ENCODE peak calls at places on chromosomes 1 and 21, in four cellular contexts. H, D, B and Z are unnamed samples.

GRCh38 chr21:31918250-31918775 is 45.5 kb downstream of the HUNK start:
- DNase-seq in B (no peak), H (no peak), D (no peak), Z (no peak)

GRCh38 chr1:41641941-41642527 is 157.6 kb upstream of the EDN2 start:
- DNase-seq in B (no peak), D (no peak), H (no peak), Z (no peak)

GRCh38 chr21:36732217-36732616 is 33.3 kb downstream of the SIM2 start:
- DNase-seq in H (no peak), B (no peak), D (no peak), Z (no peak)

GRCh38 chr1:99675994-99676393 is 30.1 kb downstream of the PALMD start:
- DNase-seq in H (no peak), B (no peak), D (no peak), Z (no peak)

GRCh38 chr1:201561195-201561564 is 22.3 kb downstream of the NAV1 start:
- DNase-seq in B (no peak), H (no peak), D (no peak), Z (no peak)

GRCh38 chr1:85137660-85138059 is 63.2 kb downstream of the SYDE2 start:
- DNase-seq in H (no peak), D (no peak), B (no peak), Z (no peak)

GRCh38 chr1:110130113-110130591 is 17.9 kb downstream of the UBL4B start:
- DNase-seq in D (peak; percentile 81), B (peak; percentile 25), H (no peak), Z (peak; percentile 81)

GRCh38 chr1:201676061-201676644 is 137.2 kb downstream of the NAV1 start:
- DNase-seq in D (no peak), B (no peak), H (no peak), Z (peak; percentile 59)

GRCh38 chr1:211469938-211470529 is 21.9 kb downstream of the RD3 start:
- DNase-seq in B (peak; percentile 89), H (peak; percentile 72), D (peak; percentile 92), Z (peak; percentile 95)

GRCh38 chr1:83999316-83999819 is 436 bp upstream of the TTLL7 start:
- DNase-seq in H (no peak), B (peak; percentile 13), D (no peak), Z (peak; percentile 88)

GRCh38 chr1:940121-941026 is 16.7 kb downstream of the SAMD11 start:
- DNase-seq in H (no peak), D (no peak), B (peak; percentile 67), Z (no peak)

GRCh38 chr1:6170742-6171201 is 9.3 kb downstream of the CHD5 start:
- DNase-seq in D (no peak), H (no peak), B (no peak), Z (no peak)

GRCh38 chr1:201740086-201740541 is 88.8 kb upstream of the IPO9 start:
- DNase-seq in B (no peak), H (no peak), D (peak; percentile 76), Z (peak; percentile 56)

GRCh38 chr1:23282967-23283366 is 61.1 kb downstream of the HNRNPR start:
- DNase-seq in B (peak; percentile 33), D (no peak), H (no peak), Z (no peak)

GRCh38 chr1:59592924-59593323 is 221.8 kb upstream of the HOOK1 start:
- DNase-seq in H (no peak), B (no peak), D (no peak), Z (no peak)

GRCh38 chr21:15301736-15302135 is 236.9 kb upstream of the NRIP1 start:
- DNase-seq in B (peak; percentile 69), D (no peak), H (no peak), Z (no peak)

GRCh38 chr1:210292276-210292851 is 36.3 kb upstream of the HHAT start:
- DNase-seq in B (peak; percentile 73), D (peak; percentile 89), H (peak; percentile 90), Z (peak; percentile 89)

GRCh38 chr1:2972011-2972878 is 49.0 kb upstream of the ACTRT2 start:
- DNase-seq in B (no peak), H (no peak), D (no peak), Z (no peak)

GRCh38 chr1:2003564-2004131 is at the start of gene CFAP74:
- DNase-seq in D (peak; percentile 96), H (peak; percentile 87), B (peak; percentile 57), Z (peak; percentile 87)

GRCh38 chr21:15592271-15592860 is 137.4 kb upstream of the USP25 start:
- DNase-seq in D (no peak), B (peak; percentile 79), H (peak; percentile 36), Z (no peak)

GRCh38 chr21:41045534-41046268 is 122.3 kb upstream of the BACE2 start:
- DNase-seq in D (peak; percentile 84), B (no peak), H (peak; percentile 26), Z (peak; percentile 60)

GRCh38 chr1:1547011-1547410 is 6.6 kb upstream of the TMEM240 start:
- DNase-seq in H (no peak), B (no peak), D (no peak), Z (no peak)

GRCh38 chr1:58528518-58528917 is 18.0 kb downstream of the OMA1 start:
- DNase-seq in B (no peak), D (no peak), H (no peak), Z (no peak)

GRCh38 chr1:225655509-225656258 is 2.8 kb upstream of the ENAH start:
- DNase-seq in H (no peak), D (peak; percentile 38), B (peak; percentile 64), Z (no peak)

GRCh38 chr21:35201288-35201687 is 152.2 kb upstream of the RUNX1 start:
- DNase-seq in H (no peak), B (no peak), D (no peak), Z (no peak)

GRCh38 chr1:178530037-178530402 is 17.1 kb downstream of the TEX35 start:
- DNase-seq in H (no peak), B (peak; percentile 64), D (no peak), Z (no peak)

GRCh38 chr1:200364831-200365230 is 45.0 kb downstream of the ZNF281 start:
- DNase-seq in D (peak; percentile 59), H (no peak), B (no peak), Z (peak; percentile 76)

GRCh38 chr1:93678491-93678890 is 3.1 kb downstream of the BCAR3 start:
- DNase-seq in B (no peak), D (no peak), H (no peak), Z (no peak)

GRCh38 chr1:23585321-23586022 is 26.2 kb upstream of the ID3 start:
- DNase-seq in H (no peak), B (peak; percentile 100), D (no peak), Z (no peak)

GRCh38 chr1:22584001-22584557 is 20.8 kb downstream of the EPHA8 start:
- DNase-seq in B (peak; percentile 16), H (no peak), D (no peak), Z (no peak)

GRCh38 chr1:60130703-60131102 is 57.1 kb upstream of the C1orf87 start:
- DNase-seq in H (no peak), D (no peak), B (no peak), Z (no peak)

GRCh38 chr1:75174031-75174760 is 40.0 kb downstream of the LHX8 start:
- DNase-seq in B (no peak), D (no peak), H (no peak), Z (no peak)

GRCh38 chr1:234315588-234315987 is 57.7 kb upstream of the COA6 start:
- DNase-seq in D (no peak), B (no peak), H (no peak), Z (no peak)

GRCh38 chr1:21617126-21617738 is 51.9 kb downstream of the RAP1GAP start:
- DNase-seq in D (no peak), H (no peak), B (no peak), Z (no peak)

DNA sequence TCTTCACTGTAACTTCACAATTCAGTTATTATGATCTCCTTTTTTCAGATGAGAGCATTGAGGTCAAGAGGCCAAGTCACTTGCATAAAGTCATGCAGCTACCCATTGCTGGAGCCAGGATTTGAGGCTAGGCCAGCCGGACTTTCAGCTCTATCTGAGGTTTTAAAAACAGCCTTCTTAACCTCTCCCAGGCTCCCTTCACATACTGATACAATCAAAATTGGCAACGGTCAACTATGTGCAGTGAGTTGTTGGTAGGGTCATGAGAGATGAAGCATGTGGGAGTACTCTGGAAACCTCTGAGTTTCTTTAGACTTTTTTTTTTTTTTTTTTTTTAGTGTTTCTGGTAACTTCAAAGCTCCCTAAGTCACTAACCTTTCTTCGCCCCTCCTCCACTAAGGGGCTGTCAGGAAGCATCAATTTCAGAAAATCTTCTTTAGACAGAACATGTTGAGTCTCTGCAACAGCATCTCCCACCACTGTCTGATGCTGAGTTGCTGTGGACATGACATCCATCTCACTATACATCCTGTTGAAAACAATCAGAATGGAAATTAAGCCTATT is 201.8 kb downstream of the SIPA1L2 start:
- DNase-seq in D (no peak), H (no peak), B (no peak), Z (no peak)
- H3K23ac ChIP-seq in D (no peak overlapping the region), H (no peak overlapping the region), B (no peak overlapping the region), Z (no peak overlapping the region)

GRCh38 chr1:180734366-180734765 is 102.5 kb downstream of the XPR1 start:
- DNase-seq in H (no peak), D (no peak), B (no peak), Z (no peak)

GRCh38 chr1:180728472-180729106 is 96.8 kb downstream of the XPR1 start:
- DNase-seq in D (no peak), B (no peak), H (no peak), Z (no peak)

GRCh38 chr1:180731131-180731530 is 99.3 kb downstream of the XPR1 start:
- DNase-seq in D (no peak), H (no peak), B (no peak), Z (no peak)

GRCh38 chr1:180732866-180733265 is 101.0 kb downstream of the XPR1 start:
- DNase-seq in H (no peak), B (no peak), D (no peak), Z (no peak)
- H3K9me3 ChIP-seq in H (peaks cover 8% of the 10 kb centered on the region), B (peaks cover 5% of the 10 kb centered on the region), D (peaks cover 20% of the 10 kb centered on the region), Z (peaks cover 4% of the 10 kb centered on the region)

DNA sequence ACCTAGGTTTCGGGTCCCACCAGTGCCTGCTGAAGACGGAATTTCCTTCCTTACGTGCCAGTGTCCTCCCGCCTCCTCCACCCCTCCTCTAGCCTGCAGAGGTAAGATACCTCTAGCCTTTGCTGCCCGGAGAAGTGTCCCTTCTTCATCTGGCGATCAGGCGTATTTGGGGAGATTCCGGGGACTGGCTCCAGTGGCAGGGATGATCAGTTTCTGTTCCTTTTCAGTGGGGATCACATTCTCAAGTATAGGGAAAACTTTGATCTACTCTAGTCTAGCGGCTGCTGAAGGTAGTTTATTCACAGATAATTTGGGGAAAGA is 668 bp downstream of the CEP350 start:
- DNase-seq in H (no peak), B (peak; percentile 54), D (no peak), Z (no peak)
- H2BK12ac ChIP-seq in H (no peak overlapping the region), B (no peak overlapping the region), D (no peak overlapping the region), Z (no peak overlapping the region)

GRCh38 chr1:115526900-115527299 is 114.9 kb upstream of the VANGL1 start:
- DNase-seq in B (no peak), D (peak; percentile 14), H (no peak), Z (no peak)

GRCh38 chr1:115531806-115532359 is 109.9 kb upstream of the VANGL1 start:
- DNase-seq in B (no peak), H (no peak), D (no peak), Z (no peak)

GRCh38 chr1:115529216-115529897 is 112.4 kb upstream of the VANGL1 start:
- DNase-seq in D (no peak), B (no peak), H (no peak), Z (no peak)

GRCh38 chr1:115527746-115528145 is 114.0 kb upstream of the VANGL1 start:
- DNase-seq in B (peak; percentile 35), D (peak; percentile 19), H (no peak), Z (no peak)

DNA sequence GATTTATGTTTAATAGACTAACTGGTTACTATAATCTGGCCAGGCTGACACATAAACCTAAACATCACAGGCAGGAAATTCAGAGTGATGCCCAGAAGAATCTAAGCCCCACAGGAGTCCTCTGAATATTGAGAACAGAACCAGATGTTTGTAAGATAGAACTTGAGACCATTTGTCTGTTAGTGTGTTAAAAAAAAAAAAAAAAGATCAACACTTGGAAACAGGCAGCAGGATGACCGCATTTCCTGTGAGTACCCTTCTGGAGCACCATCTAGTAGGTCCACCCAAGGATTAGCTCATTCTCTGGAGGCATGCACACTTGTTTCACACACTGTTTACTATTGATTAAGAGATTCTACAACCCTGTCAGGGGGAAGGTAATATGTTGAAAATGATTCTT is 111.4 kb upstream of the VANGL1 start:
- DNase-seq in D (no peak), H (no peak), B (no peak), Z (no peak)
- H3K23ac ChIP-seq in D (no peak overlapping the region), H (no peak overlapping the region), B (no peak overlapping the region), Z (no peak overlapping the region)